ENCODE peak calls at places on chromosomes 16 and 17, in four cellular contexts. B is DND-41, I is GM12865, H is fibroblast of pulmonary artery. D is an unnamed sample.

GRCh38 chr16:9107025-9107970 is 15.9 kb downstream of the HAPSTR1 start:
- DNase-seq in H (no peak), B (no peak), I (no peak), D (no peak)

GRCh38 chr17:51391992-51392654 is 131.8 kb downstream of the UTP18 start:
- DNase-seq in I (no peak), H (no peak), B (no peak), D (no peak)

GRCh38 chr17:39927928-39928867 is 666 bp downstream of the LRRC3C start:
- DNase-seq in I (peak; percentile 28), H (no peak), B (no peak), D (no peak)

GRCh38 chr17:7443499-7444485 is 1.1 kb upstream of the CHRNB1 start:
- DNase-seq in B (no peak), H (peak; percentile 61), I (no peak), D (no peak)

GRCh38 chr16:57270221-57271062 is 14.0 kb downstream of the PLLP start:
- DNase-seq in H (no peak), I (no peak), B (no peak), D (no peak)

GRCh38 chr16:58678716-58679115 is 5.9 kb downstream of the SLC38A7 start:
- DNase-seq in H (peak; percentile 23), I (peak; percentile 17), B (no peak), D (no peak)

GRCh38 chr16:82730901-82731300 is 104.1 kb downstream of the CDH13 start:
- DNase-seq in H (no peak), I (no peak), B (no peak), D (no peak)

GRCh38 chr16:67428146-67428731 is 2.7 kb upstream of the HSD11B2 start:
- DNase-seq in B (peak; percentile 54), H (peak; percentile 72), I (peak; percentile 65), D (no peak)

GRCh38 chr16:82954224-82954929 is 327.6 kb downstream of the CDH13 start:
- DNase-seq in I (no peak), B (no peak), H (peak; percentile 76), D (no peak)

GRCh38 chr16:55418586-55418985 is 60.4 kb upstream of the MMP2 start:
- DNase-seq in H (peak; percentile 12), B (peak; percentile 9), I (no peak), D (no peak)

GRCh38 chr17:2171725-2172446 is 117.0 kb downstream of the HIC1 start:
- DNase-seq in I (no peak), H (peak; percentile 98), B (no peak), D (peak; percentile 87)

GRCh38 chr16:81808933-81809480 is 29.9 kb downstream of the PLCG2 start:
- DNase-seq in H (no peak), I (peak; percentile 98), B (peak; percentile 7), D (no peak)

GRCh38 chr16:68991075-68991474 is 114.4 kb upstream of the HAS3 start:
- DNase-seq in H (no peak), I (no peak), B (no peak), D (no peak)

GRCh38 chr17:42548993-42549755 is 3.5 kb upstream of the HSD17B1 start:
- DNase-seq in B (no peak), I (no peak), H (no peak), D (no peak)

GRCh38 chr17:61570118-61570517 is 20.9 kb downstream of the NACA2 start:
- DNase-seq in B (no peak), I (peak; percentile 17), H (peak; percentile 16), D (no peak)

GRCh38 chr16:24645739-24646645 is 83.5 kb upstream of the TNRC6A start:
- DNase-seq in H (peak; percentile 99), B (no peak), I (no peak), D (peak; percentile 99)

GRCh38 chr16:57627184-57627871 is 1.1 kb upstream of the ADGRG1 start:
- DNase-seq in H (peak; percentile 75), B (no peak), I (no peak), D (peak; percentile 63)

GRCh38 chr17:2343421-2343820 is 6.1 kb downstream of the SGSM2 start:
- DNase-seq in H (no peak), I (no peak), B (no peak), D (no peak)

GRCh38 chr16:77786448-77786847 is 1.9 kb upstream of the VAT1L start:
- DNase-seq in I (no peak), B (no peak), H (no peak), D (no peak)
- H3K4me3 ChIP-seq in I (no peak overlapping the region), B (no peak overlapping the region), H (no peak overlapping the region), D (no peak overlapping the region)

GRCh38 chr17:66841328-66841727 is 6.4 kb downstream of the CACNG5 start:
- DNase-seq in I (no peak), H (no peak), B (no peak), D (no peak)
- TF ChIP-seq CTCF in I (no peak), H (no peak), B (no peak), D (no peak)

DNA sequence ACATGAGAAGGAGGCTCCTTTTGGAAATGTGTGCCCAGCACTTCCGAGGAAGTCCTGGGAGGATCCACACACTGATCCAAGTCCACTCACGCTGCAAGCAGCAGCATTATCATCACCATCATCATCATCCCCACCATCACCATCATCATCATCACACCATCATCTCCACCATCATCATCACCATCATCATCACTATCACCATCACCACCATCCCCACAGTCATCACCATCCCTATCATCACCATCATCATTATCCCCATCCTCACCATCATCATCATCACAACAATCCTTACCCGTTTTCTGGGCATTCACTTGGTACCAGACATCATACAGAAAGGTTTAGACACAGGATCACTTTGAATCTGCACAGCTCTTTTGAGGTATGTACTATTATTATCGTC is 47.8 kb upstream of the ACSF3 start:
- DNase-seq in I (no peak), H (no peak), B (no peak), D (no peak)
- H3K4me3 ChIP-seq in I (no peak overlapping the region), H (no peak overlapping the region), B (no peak overlapping the region), D (no peak overlapping the region)

GRCh38 chr17:29283496-29283895 is 10.5 kb downstream of the NUFIP2 start:
- DNase-seq in B (no peak), H (no peak), I (no peak), D (no peak)
- TF ChIP-seq CTCF in B (peak; percentile 12), H (peak; percentile 5), I (no peak), D (peak; percentile 35)

GRCh38 chr17:35345926-35346771 is 27.3 kb downstream of the SLFN11 start:
- DNase-seq in B (peak; percentile 78), H (peak; percentile 59), I (no peak), D (peak; percentile 24)
- H3K4me3 ChIP-seq in B (no peak overlapping the region), H (peak overlapping the region; percentile 51), I (peak overlapping the region; percentile 37), D (peak overlapping the region; percentile 40)

DNA sequence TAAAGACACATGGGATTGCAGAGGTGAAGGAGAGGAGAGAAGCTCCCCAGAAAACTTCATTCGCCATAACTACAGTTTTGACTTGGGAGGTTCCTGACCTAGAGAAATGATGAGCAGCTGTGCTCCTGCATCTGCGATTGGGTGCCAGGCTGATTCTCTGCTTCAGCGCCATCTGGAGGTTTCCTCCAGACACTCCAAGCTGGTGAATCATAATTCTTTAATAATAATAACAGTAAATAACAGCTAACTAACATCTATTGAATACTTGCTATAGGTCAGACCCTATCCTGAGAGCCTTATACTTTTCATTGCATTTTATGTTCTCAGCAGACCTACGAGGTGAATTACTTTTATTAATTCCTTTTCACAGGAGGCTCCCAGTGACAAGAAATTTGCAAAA is 575.8 kb downstream of the TOX3 start:
- DNase-seq in B (no peak), I (no peak), H (peak; percentile 29), D (no peak)
- TF ChIP-seq CTCF in B (peak; percentile 25), I (peak; percentile 23), H (peak; percentile 42), D (peak; percentile 43)